ENCODE peak calls at places on chromosomes 12 and 14, in four cellular contexts. T is WTC11, S is K562, D is HepG2. K is an unnamed sample.

GRCh38 chr14:103448097-103448496 is 62.9 kb downstream of the MARK3 start:
- DNase-seq in T (no peak), S (peak; percentile 13), D (no peak), K (no peak)

GRCh38 chr14:75971509-75971908 is 10.3 kb downstream of the TGFB3 start:
- DNase-seq in T (no peak), S (no peak), D (no peak), K (no peak)

GRCh38 chr14:79992799-79993198 is 218.5 kb downstream of the DIO2 start:
- DNase-seq in T (no peak), S (no peak), D (no peak), K (no peak)

GRCh38 chr12:64673490-64674169 is 63.3 kb downstream of the RASSF3 start:
- DNase-seq in T (no peak), S (no peak), D (peak; percentile 32), K (peak; percentile 27)

GRCh38 chr12:2163172-2163927 is 110.6 kb downstream of the CACNA1C start:
- DNase-seq in T (no peak), S (no peak), D (peak; percentile 6), K (no peak)

GRCh38 chr12:52125499-52125900 is 46.0 kb downstream of the SMIM41 start:
- DNase-seq in T (peak; percentile 65), S (no peak), D (no peak), K (peak; percentile 2)

GRCh38 chr12:2640709-2641108 is 154.1 kb upstream of the FKBP4 start:
- DNase-seq in T (peak; percentile 11), S (no peak), D (no peak), K (no peak)

GRCh38 chr12:5514545-5514944 is 82.6 kb downstream of the NTF3 start:
- DNase-seq in T (no peak), S (no peak), D (no peak), K (no peak)

GRCh38 chr14:100526632-100527031 is 60.6 kb downstream of the BEGAIN start:
- DNase-seq in T (peak; percentile 10), S (no peak), D (no peak), K (no peak)

GRCh38 chr14:63432228-63432627 is 110.9 kb downstream of the PPP2R5E start:
- DNase-seq in T (no peak), S (no peak), D (no peak), K (no peak)

GRCh38 chr12:123937707-123938600 is 34.7 kb downstream of the CCDC92 start:
- DNase-seq in T (no peak), S (no peak), D (no peak), K (no peak)

GRCh38 chr12:117830471-117830870 is 138.3 kb downstream of the KSR2 start:
- DNase-seq in T (no peak), S (no peak), D (no peak), K (no peak)

GRCh38 chr12:29164477-29165163 is 15.5 kb downstream of the FAR2 start:
- DNase-seq in T (no peak), S (no peak), D (no peak), K (no peak)

GRCh38 chr12:121033625-121034349 is 5.3 kb downstream of the OASL start:
- DNase-seq in T (no peak), S (no peak), D (no peak), K (no peak)

GRCh38 chr12:113234483-113234882 is 13.2 kb downstream of the TPCN1 start:
- DNase-seq in T (no peak), S (no peak), D (no peak), K (no peak)

GRCh38 chr12:77122236-77122635 is 56.9 kb upstream of the E2F7 start:
- DNase-seq in T (no peak), S (no peak), D (peak; percentile 13), K (no peak)

GRCh38 chr14:105062048-105062433 is 3.2 kb downstream of the GPR132 start:
- DNase-seq in T (no peak), S (no peak), D (no peak), K (no peak)

GRCh38 chr12:64568313-64568712 is 42.0 kb upstream of the RASSF3 start:
- DNase-seq in T (no peak), S (no peak), D (no peak), K (no peak)

GRCh38 chr12:101777978-101778377 is 38.7 kb upstream of the SYCP3 start:
- DNase-seq in T (no peak), S (no peak), D (no peak), K (no peak)

GRCh38 chr12:80412343-80412953 is 31.6 kb upstream of the PTPRQ start:
- DNase-seq in T (no peak), S (peak; percentile 25), D (peak; percentile 40), K (peak; percentile 25)
- TF ChIP-seq ELF4 in T (no peak), S (no peak), D (no peak), K (no peak)

GRCh38 chr12:129381717-129382116 is 522.1 kb downstream of the TMEM132D start:
- DNase-seq in T (no peak), S (no peak), D (no peak), K (no peak)
- TF ChIP-seq ELF4 in T (no peak), S (no peak), D (no peak), K (no peak)

DNA sequence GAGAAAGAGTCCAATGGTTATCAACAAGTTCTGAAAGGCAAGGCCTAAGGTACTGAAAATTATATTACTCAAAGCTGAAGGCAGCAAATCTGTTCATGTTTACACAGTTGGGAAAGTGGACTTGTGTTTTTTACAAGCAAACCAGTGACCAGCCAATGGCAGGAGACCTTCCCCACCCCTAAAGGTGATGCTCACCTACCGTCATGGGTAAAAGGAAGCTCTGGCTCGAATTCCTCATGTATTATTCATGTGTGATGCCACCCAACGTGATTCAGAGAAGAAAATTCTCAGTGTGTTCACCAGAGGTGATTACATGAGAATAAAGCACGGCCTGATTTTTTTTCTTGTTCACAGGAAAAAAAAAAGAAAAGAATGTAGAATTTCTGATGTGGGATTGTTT is 1161.2 kb upstream of the SEL1L start:
- DNase-seq in T (no peak), S (no peak), D (no peak), K (no peak)
- TF ChIP-seq ELF4 in T (no peak), S (no peak), D (no peak), K (no peak)

DNA sequence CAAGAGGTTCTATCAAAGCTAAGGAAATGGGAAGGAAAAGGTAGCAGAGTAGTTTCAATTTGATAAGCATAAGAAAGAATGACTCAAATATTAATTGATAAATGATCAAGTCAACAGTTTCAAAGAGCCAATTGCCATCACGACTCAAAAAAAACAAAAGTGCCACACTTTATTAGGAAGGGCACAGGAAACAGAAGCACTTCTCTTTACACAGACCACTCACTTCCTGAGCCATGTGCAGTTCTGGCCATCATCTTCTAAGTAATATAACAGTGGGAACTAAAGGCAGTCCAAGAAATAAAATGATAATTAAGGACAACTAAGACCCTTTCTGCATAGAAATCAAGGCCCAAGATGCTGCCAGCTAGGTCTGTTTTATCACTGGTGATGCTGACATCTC is 13.2 kb downstream of the TM7SF3 start:
- DNase-seq in T (no peak), S (no peak), D (no peak), K (no peak)
- TF ChIP-seq ELF4 in T (no peak), S (no peak), D (no peak), K (no peak)

GRCh38 chr12:45646851-45647581 is 82.5 kb upstream of the ARID2 start:
- DNase-seq in T (no peak), S (no peak), D (no peak), K (no peak)

GRCh38 chr12:45648070-45648469 is 81.4 kb upstream of the ARID2 start:
- DNase-seq in T (no peak), S (no peak), D (peak; percentile 6), K (no peak)

DNA sequence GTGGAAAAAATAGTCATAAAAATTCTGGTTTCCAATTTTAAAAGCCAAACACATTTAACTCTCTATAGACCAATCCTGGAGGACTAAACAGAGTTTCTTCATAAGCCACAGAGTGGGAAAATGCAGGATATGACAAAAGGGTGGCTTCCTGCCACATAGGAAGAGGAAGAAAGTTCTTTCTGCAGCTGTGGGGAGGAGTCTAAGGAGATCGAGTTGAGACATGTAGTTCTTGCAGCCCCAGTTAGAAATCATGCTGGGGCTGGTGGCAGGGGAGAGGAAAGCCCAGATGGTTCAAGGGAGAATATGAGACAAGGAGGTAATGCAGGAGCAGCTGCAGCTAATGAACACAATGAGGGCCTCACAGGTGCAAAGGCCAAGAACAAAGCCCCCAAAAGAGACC is 85.0 kb upstream of the ARID2 start:
- DNase-seq in T (no peak), S (no peak), D (no peak), K (no peak)
- TF ChIP-seq ELF4 in T (no peak), S (no peak), D (no peak), K (no peak)

DNA sequence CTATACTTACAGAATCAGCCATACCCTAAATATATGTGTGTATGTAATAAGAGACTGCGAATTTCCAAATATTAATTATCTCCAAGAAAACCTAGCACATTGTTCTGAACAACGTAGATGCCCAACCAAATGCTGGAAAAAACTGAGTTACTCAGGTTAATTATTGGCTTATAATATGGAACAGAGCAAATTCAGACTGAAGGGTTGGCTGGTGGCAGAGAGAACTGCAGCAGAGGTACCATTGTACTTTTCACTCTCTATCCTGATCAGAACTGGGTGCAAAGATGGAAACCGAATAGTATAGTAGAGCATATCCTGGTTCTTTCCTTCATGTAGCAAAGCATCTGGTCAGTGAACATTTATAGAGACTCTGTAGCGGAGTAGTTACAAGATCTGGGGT is 185.7 kb downstream of the SLC2A13 start:
- DNase-seq in T (no peak), S (no peak), D (no peak), K (no peak)
- TF ChIP-seq ELF4 in T (no peak), S (no peak), D (no peak), K (no peak)

DNA sequence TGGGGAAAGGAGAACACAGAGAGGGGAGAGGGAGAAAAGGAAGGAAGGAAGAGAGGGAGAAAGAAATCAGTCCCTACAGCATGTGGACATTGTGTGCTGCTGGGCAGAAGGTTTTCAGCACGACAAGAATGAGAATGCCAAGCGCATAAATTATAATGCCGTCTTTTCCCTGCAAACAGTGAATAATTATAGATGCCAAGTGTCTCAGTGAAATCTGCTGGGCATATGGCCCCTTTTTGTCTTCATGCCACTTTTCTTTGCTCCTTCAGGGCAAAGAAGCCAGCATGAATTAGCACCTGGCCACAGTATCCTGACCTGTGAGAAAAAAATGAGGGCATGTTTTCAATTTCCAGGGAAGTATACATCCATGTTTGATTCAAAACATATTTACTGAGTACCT is 22.6 kb upstream of the PPP2R5C start:
- DNase-seq in T (no peak), S (no peak), D (no peak), K (no peak)
- TF ChIP-seq ELF4 in T (no peak), S (no peak), D (no peak), K (no peak)

GRCh38 chr14:91281346-91281745 is 36.8 kb upstream of the GPR68 start:
- DNase-seq in T (no peak), S (no peak), D (no peak), K (no peak)
- TF ChIP-seq ELF4 in T (no peak), S (no peak), D (no peak), K (no peak)